ENCODE peak calls at places on chromosomes 4 and X, in four cellular contexts. R is GM04504, C is mammary epithelial cell, H is neural crest cell. S is an unnamed sample.

GRCh38 chr4:145480257-145480656 is 1.4 kb upstream of the SMAD1 start:
- DNase-seq in R (no peak), C (peak; percentile 24), H (no peak), S (no peak)

GRCh38 chr4:177220376-177220775 is 89.3 kb upstream of the NEIL3 start:
- DNase-seq in R (no peak), C (peak; percentile 20), H (no peak), S (no peak)

GRCh38 chrX:39752820-39753219 is 344.9 kb downstream of the BCOR start:
- DNase-seq in R (no peak), C (no peak), H (no peak), S (no peak)

GRCh38 chrX:102957751-102958150 is 20.7 kb downstream of the RAB40AL start:
- DNase-seq in R (no peak), C (no peak), H (no peak), S (no peak)

GRCh38 chr4:160375746-160376452 is 1273.0 kb downstream of the RAPGEF2 start:
- DNase-seq in R (no peak), C (peak; percentile 20), H (no peak), S (no peak)

GRCh38 chr4:94827481-94828110 is 69.8 kb downstream of the BMPR1B start:
- DNase-seq in R (peak; percentile 46), C (peak; percentile 88), H (no peak), S (no peak)

GRCh38 chr4:21514022-21514421 is 434.6 kb downstream of the KCNIP4 start:
- DNase-seq in R (no peak), C (no peak), H (no peak), S (no peak)

GRCh38 chrX:150366951-150367545 is 3.9 kb downstream of the MAMLD1 start:
- DNase-seq in R (no peak), C (peak; percentile 54), H (no peak), S (no peak)

GRCh38 chr4:125985856-125986255 is 671.1 kb downstream of the FAT4 start:
- DNase-seq in R (no peak), C (no peak), H (no peak), S (no peak)

GRCh38 chr4:154836513-154836912 is 55.4 kb downstream of the RBM46 start:
- DNase-seq in R (no peak), C (no peak), H (no peak), S (no peak)

GRCh38 chr4:15400911-15401671 is 26.7 kb upstream of the C1QTNF7 start:
- DNase-seq in R (peak; percentile 64), C (peak; percentile 55), H (no peak), S (no peak)

GRCh38 chrX:23168291-23168690 is 166.4 kb upstream of the PTCHD1 start:
- DNase-seq in R (no peak), C (no peak), H (no peak), S (no peak)

GRCh38 chr4:154491731-154492249 is at the start of gene DCHS2:
- DNase-seq in R (no peak), C (peak; percentile 4), H (peak; percentile 28), S (peak; percentile 73)

GRCh38 chr4:8117278-8117682 is 41.3 kb downstream of the ABLIM2 start:
- DNase-seq in R (no peak), C (peak; percentile 6), H (no peak), S (peak; percentile 77)